ENCODE peak calls at places on chromosomes 3 and 15, in four cellular contexts. G, V, E and S are unnamed samples.
A peak's percentile ranks its signal among the peaks of the same experiment; 100 is the strongest.

GRCh38 chr3:174062923-174063322 is 665.4 kb downstream of the NLGN1 start:
- DNase-seq in G (no peak), V (no peak), E (no peak), S (no peak)

GRCh38 chr3:90091557-90091956 is 984.1 kb downstream of the EPHA3 start:
- DNase-seq in G (no peak), V (peak; percentile 14), E (no peak), S (no peak)

GRCh38 chr15:31278544-31279220 is 48.0 kb upstream of the KLF13 start:
- DNase-seq in V (no peak), E (peak; percentile 56), G (no peak), S (peak; percentile 9)

GRCh38 chr3:71369733-71370391 is 213.7 kb downstream of the FOXP1 start:
- DNase-seq in V (no peak), G (no peak), E (no peak), S (no peak)

GRCh38 chr3:64571982-64572381 is 115.8 kb downstream of the ADAMTS9 start:
- DNase-seq in E (no peak), G (no peak), V (no peak), S (no peak)

GRCh38 chr15:71115567-71116351 is 488 bp downstream of the THSD4 start:
- DNase-seq in G (peak; percentile 67), E (peak; percentile 73), V (peak; percentile 60), S (peak; percentile 49)

GRCh38 chr3:183116051-183116614 is 16.8 kb upstream of the MCCC1 start:
- DNase-seq in G (peak; percentile 64), E (no peak), V (peak; percentile 28), S (no peak)

GRCh38 chr3:47611577-47611976 is 32.9 kb upstream of the CSPG5 start:
- DNase-seq in V (no peak), G (no peak), E (no peak), S (no peak)

GRCh38 chr3:15708882-15709677 is 88.7 kb downstream of the ANKRD28 start:
- DNase-seq in V (peak; percentile 47), E (no peak), G (no peak), S (no peak)

GRCh38 chr3:116340680-116341216 is 104.5 kb downstream of the LSAMP start:
- DNase-seq in E (no peak), V (no peak), G (no peak), S (no peak)

GRCh38 chr3:172844428-172844827 is 93.9 kb downstream of the ECT2 start:
- DNase-seq in E (no peak), G (no peak), V (no peak), S (no peak)

GRCh38 chr3:39990532-39990931 is 181.1 kb downstream of the MYRIP start:
- DNase-seq in V (peak; percentile 55), G (peak; percentile 33), E (no peak), S (no peak)

GRCh38 chr3:87088984-87089841 is 98.3 kb upstream of the VGLL3 start:
- DNase-seq in G (peak; percentile 46), E (peak; percentile 87), V (peak; percentile 56), S (peak; percentile 71)

GRCh38 chr3:134353171-134353825 is 20.9 kb downstream of the AMOTL2 start:
- DNase-seq in G (no peak), V (no peak), E (no peak), S (no peak)

GRCh38 chr3:116302087-116302747 is 143.1 kb downstream of the LSAMP start:
- DNase-seq in G (no peak), V (no peak), E (no peak), S (no peak)

DNA sequence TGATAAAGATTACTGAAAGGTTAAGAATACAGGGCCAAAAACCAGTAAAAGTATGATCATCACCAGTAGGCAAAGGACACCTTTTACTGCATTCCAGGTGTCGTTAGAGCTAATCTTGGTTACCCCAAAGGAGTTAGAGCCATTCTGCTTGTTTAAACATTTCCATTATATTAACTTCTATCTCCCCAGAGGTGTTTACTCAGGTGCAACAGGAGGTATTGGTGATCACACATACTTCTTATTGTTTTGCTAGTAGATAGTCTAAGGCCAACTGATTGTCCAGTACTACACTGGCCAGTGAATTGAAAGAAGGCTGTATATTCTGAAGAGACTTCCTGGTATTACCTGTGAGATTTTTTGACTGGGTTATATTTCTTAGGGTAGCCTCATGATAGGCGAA is 22.8 kb downstream of the MKRN3 start:
- DNase-seq in E (no peak), G (no peak), V (no peak), S (no peak)
- TF ChIP-seq CTCF in E (no peak), G (no peak), V (no peak), S (no peak)

DNA sequence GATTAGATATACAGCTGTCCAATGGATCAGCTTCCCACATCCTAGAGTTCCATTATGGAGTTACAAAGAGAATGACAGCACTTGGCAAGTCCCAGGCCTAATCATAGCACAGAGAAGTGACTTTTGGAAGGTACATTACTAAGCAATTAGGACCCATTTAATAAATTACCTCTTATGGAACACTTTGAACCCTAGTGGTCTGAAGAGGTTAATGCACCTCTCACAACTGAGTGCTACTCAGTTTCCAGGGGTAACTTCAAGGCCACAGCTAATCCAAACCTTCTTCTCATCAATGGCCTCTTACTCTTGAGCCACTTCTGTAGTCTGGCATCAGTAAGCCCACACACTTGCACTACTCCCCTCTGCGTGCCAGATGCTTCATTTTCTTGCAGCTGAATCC is 34.9 kb upstream of the MEIS2 start:
- DNase-seq in V (peak; percentile 9), E (no peak), G (no peak), S (no peak)
- TF ChIP-seq CTCF in V (peak; percentile 58), E (peak; percentile 19), G (no peak), S (no peak)

GRCh38 chr15:25268166-25268565 is 170.7 kb downstream of the UBE3A start:
- DNase-seq in E (no peak), G (no peak), V (no peak), S (no peak)
- TF ChIP-seq CTCF in E (no peak), G (no peak), V (peak; percentile 12), S (no peak)

GRCh38 chr15:89496155-89497098 is at the start of gene RHCG:
- DNase-seq in E (peak; percentile 44), V (peak; percentile 57), G (peak; percentile 80), S (no peak)
- TF ChIP-seq CTCF in E (no peak), V (peak; percentile 25), G (peak; percentile 74), S (no peak)

GRCh38 chr15:67639591-67639990 is 97.1 kb downstream of the MAP2K5 start:
- DNase-seq in G (no peak), E (no peak), V (no peak), S (no peak)

GRCh38 chr15:67646847-67647246 is 104.3 kb downstream of the MAP2K5 start:
- DNase-seq in G (no peak), E (no peak), V (no peak), S (no peak)

GRCh38 chr15:67641453-67641852 is 99.0 kb downstream of the MAP2K5 start:
- DNase-seq in E (no peak), V (no peak), G (no peak), S (no peak)
- TF ChIP-seq CTCF in E (no peak), V (no peak), G (no peak), S (no peak)

GRCh38 chr15:79593119-79593869 is 161.2 kb downstream of the MINAR1 start:
- DNase-seq in G (no peak), V (no peak), E (no peak), S (no peak)
- TF ChIP-seq CTCF in G (peak; percentile 14), V (peak; percentile 47), E (no peak), S (no peak)

GRCh38 chr3:99114565-99115291 is 213.2 kb upstream of the DCBLD2 start:
- DNase-seq in G (no peak), V (peak; percentile 60), E (no peak), S (no peak)
- TF ChIP-seq CTCF in G (peak; percentile 37), V (peak; percentile 94), E (no peak), S (no peak)

GRCh38 chr15:34621675-34622074 is 38.2 kb upstream of the GOLGA8B start:
- DNase-seq in E (no peak), V (peak; percentile 20), G (peak; percentile 7), S (no peak)
- TF ChIP-seq CTCF in E (no peak), V (peak; percentile 58), G (peak; percentile 68), S (peak; percentile 17)